ENCODE peak calls at places on chromosomes 12 and 14, in ten cellular contexts. One of them, this sample, is unnamed.

GRCh38 chr14:45332360-45332988 is 79.5 kb upstream of the MIS18BP1 start:
- DNase-seq in T1000: no peak
- DNase-seq in IMR-90: no peak
- DNase-seq in activated CD4-positive, CD25-positive, alpha-beta regulatory T cell treated with anti-CD3 and anti-CD28 coated beads, Interleukin-2, amount 50 U/mL, for 72 hours: no peak
- DNase-seq in fibroblast of pulmonary artery: no peak
- DNase-seq in naive B cell: no peak
- DNase-seq in fibroblast of the aortic adventitia: no peak
- DNase-seq in left ventricle myocardium inferior: no peak
- DNase-seq in M059J: no peak
- DNase-seq in effector CD4-positive, alpha-beta T cell: no peak
- DNase-seq in this sample: no peak

GRCh38 chr12:34404377-34405285 is 382.3 kb downstream of the ALG10 start:
- DNase-seq in effector CD4-positive, alpha-beta T cell: no peak
- DNase-seq in left ventricle myocardium inferior: peak
- DNase-seq in T1000: no peak
- DNase-seq in fibroblast of pulmonary artery: no peak
- DNase-seq in activated CD4-positive, CD25-positive, alpha-beta regulatory T cell treated with anti-CD3 and anti-CD28 coated beads, Interleukin-2, amount 50 U/mL, for 72 hours: peak
- DNase-seq in M059J: no peak
- DNase-seq in IMR-90: no peak
- DNase-seq in naive B cell: no peak
- DNase-seq in fibroblast of the aortic adventitia: no peak
- DNase-seq in this sample: no peak

GRCh38 chr14:103151270-103151933 is 28.1 kb downstream of the TNFAIP2 start:
- DNase-seq in T1000: no peak
- DNase-seq in activated CD4-positive, CD25-positive, alpha-beta regulatory T cell treated with anti-CD3 and anti-CD28 coated beads, Interleukin-2, amount 50 U/mL, for 72 hours: no peak
- DNase-seq in effector CD4-positive, alpha-beta T cell: no peak
- DNase-seq in naive B cell: no peak
- DNase-seq in fibroblast of pulmonary artery: no peak
- DNase-seq in fibroblast of the aortic adventitia: no peak
- DNase-seq in left ventricle myocardium inferior: no peak
- DNase-seq in M059J: no peak
- DNase-seq in IMR-90: no peak
- DNase-seq in this sample: no peak

GRCh38 chr12:51910691-51911090 is 3.4 kb downstream of the ACVRL1 start:
- DNase-seq in naive B cell: no peak
- DNase-seq in fibroblast of the aortic adventitia: no peak
- DNase-seq in IMR-90: no peak
- DNase-seq in T1000: no peak
- DNase-seq in effector CD4-positive, alpha-beta T cell: no peak
- DNase-seq in M059J: no peak
- DNase-seq in fibroblast of pulmonary artery: no peak
- DNase-seq in activated CD4-positive, CD25-positive, alpha-beta regulatory T cell treated with anti-CD3 and anti-CD28 coated beads, Interleukin-2, amount 50 U/mL, for 72 hours: no peak
- DNase-seq in left ventricle myocardium inferior: no peak
- DNase-seq in this sample: no peak

GRCh38 chr12:30794591-30795409 is 40.0 kb upstream of the CAPRIN2 start:
- DNase-seq in T1000: peak
- DNase-seq in effector CD4-positive, alpha-beta T cell: no peak
- DNase-seq in fibroblast of pulmonary artery: peak
- DNase-seq in activated CD4-positive, CD25-positive, alpha-beta regulatory T cell treated with anti-CD3 and anti-CD28 coated beads, Interleukin-2, amount 50 U/mL, for 72 hours: no peak
- DNase-seq in IMR-90: peak
- DNase-seq in fibroblast of the aortic adventitia: peak
- DNase-seq in naive B cell: no peak
- DNase-seq in M059J: peak
- DNase-seq in left ventricle myocardium inferior: no peak
- DNase-seq in this sample: peak

GRCh38 chr12:116924558-116925453 is 14.1 kb downstream of the FBXW8 start:
- DNase-seq in fibroblast of pulmonary artery: peak
- DNase-seq in IMR-90: peak
- DNase-seq in naive B cell: no peak
- DNase-seq in M059J: peak
- DNase-seq in left ventricle myocardium inferior: no peak
- DNase-seq in fibroblast of the aortic adventitia: peak
- DNase-seq in T1000: peak
- DNase-seq in effector CD4-positive, alpha-beta T cell: peak
- DNase-seq in activated CD4-positive, CD25-positive, alpha-beta regulatory T cell treated with anti-CD3 and anti-CD28 coated beads, Interleukin-2, amount 50 U/mL, for 72 hours: no peak
- DNase-seq in this sample: peak

GRCh38 chr12:52519826-52520662 is at the start of gene KRT5:
- DNase-seq in effector CD4-positive, alpha-beta T cell: no peak
- DNase-seq in fibroblast of pulmonary artery: no peak
- DNase-seq in activated CD4-positive, CD25-positive, alpha-beta regulatory T cell treated with anti-CD3 and anti-CD28 coated beads, Interleukin-2, amount 50 U/mL, for 72 hours: no peak
- DNase-seq in T1000: no peak
- DNase-seq in IMR-90: no peak
- DNase-seq in M059J: no peak
- DNase-seq in left ventricle myocardium inferior: no peak
- DNase-seq in naive B cell: no peak
- DNase-seq in fibroblast of the aortic adventitia: no peak
- DNase-seq in this sample: no peak

GRCh38 chr14:70011098-70011497 is 131.9 kb downstream of the SMOC1 start:
- DNase-seq in left ventricle myocardium inferior: no peak
- DNase-seq in T1000: no peak
- DNase-seq in IMR-90: no peak
- DNase-seq in naive B cell: no peak
- DNase-seq in effector CD4-positive, alpha-beta T cell: no peak
- DNase-seq in activated CD4-positive, CD25-positive, alpha-beta regulatory T cell treated with anti-CD3 and anti-CD28 coated beads, Interleukin-2, amount 50 U/mL, for 72 hours: no peak
- DNase-seq in M059J: no peak
- DNase-seq in fibroblast of the aortic adventitia: no peak
- DNase-seq in fibroblast of pulmonary artery: no peak
- DNase-seq in this sample: no peak

GRCh38 chr12:104653730-104654328 is 197.1 kb downstream of the CHST11 start:
- DNase-seq in M059J: no peak
- DNase-seq in naive B cell: peak
- DNase-seq in activated CD4-positive, CD25-positive, alpha-beta regulatory T cell treated with anti-CD3 and anti-CD28 coated beads, Interleukin-2, amount 50 U/mL, for 72 hours: no peak
- DNase-seq in left ventricle myocardium inferior: no peak
- DNase-seq in fibroblast of the aortic adventitia: no peak
- DNase-seq in fibroblast of pulmonary artery: no peak
- DNase-seq in IMR-90: no peak
- DNase-seq in T1000: no peak
- DNase-seq in effector CD4-positive, alpha-beta T cell: no peak
- DNase-seq in this sample: no peak

GRCh38 chr14:97486601-97487120 is 689.5 kb downstream of the VRK1 start:
- DNase-seq in effector CD4-positive, alpha-beta T cell: no peak
- DNase-seq in IMR-90: no peak
- DNase-seq in activated CD4-positive, CD25-positive, alpha-beta regulatory T cell treated with anti-CD3 and anti-CD28 coated beads, Interleukin-2, amount 50 U/mL, for 72 hours: no peak
- DNase-seq in fibroblast of the aortic adventitia: no peak
- DNase-seq in M059J: no peak
- DNase-seq in T1000: no peak
- DNase-seq in naive B cell: no peak
- DNase-seq in fibroblast of pulmonary artery: no peak
- DNase-seq in left ventricle myocardium inferior: no peak
- DNase-seq in this sample: no peak

GRCh38 chr14:101761881-101762529 is 496 bp downstream of the PPP2R5C start:
- DNase-seq in T1000: no peak
- DNase-seq in fibroblast of pulmonary artery: no peak
- DNase-seq in M059J: peak
- DNase-seq in naive B cell: peak
- DNase-seq in left ventricle myocardium inferior: peak
- DNase-seq in IMR-90: no peak
- DNase-seq in fibroblast of the aortic adventitia: no peak
- DNase-seq in activated CD4-positive, CD25-positive, alpha-beta regulatory T cell treated with anti-CD3 and anti-CD28 coated beads, Interleukin-2, amount 50 U/mL, for 72 hours: peak
- DNase-seq in effector CD4-positive, alpha-beta T cell: peak
- DNase-seq in this sample: no peak

This sample was measured in brain microvascular endothelial cell.